ENCODE peak calls at places on chromosomes 2 and 18, in nine cellular contexts. One of them, this sample, is unnamed.

GRCh38 chr2:30178618-30179404 is 32.0 kb downstream of the YPEL5 start:
- DNase-seq in HCT116: no peak
- DNase-seq in neural progenitor cell: no peak
- DNase-seq in GM23248: peak
- DNase-seq in MM.1S: no peak
- DNase-seq in PC-3: no peak
- DNase-seq in GM23338: no peak
- DNase-seq in hepatocyte: peak
- DNase-seq in SK-N-SH: peak
- DNase-seq in this sample: no peak

GRCh38 chr2:24672589-24672988 is 120.6 kb downstream of the PTRHD1 start:
- DNase-seq in HCT116: no peak
- DNase-seq in neural progenitor cell: no peak
- DNase-seq in GM23248: no peak
- DNase-seq in MM.1S: no peak
- DNase-seq in PC-3: no peak
- DNase-seq in GM23338: no peak
- DNase-seq in hepatocyte: no peak
- DNase-seq in SK-N-SH: no peak
- DNase-seq in this sample: no peak

GRCh38 chr2:47485177-47485576 is 82.2 kb downstream of the MSH2 start:
- DNase-seq in HCT116: no peak
- DNase-seq in neural progenitor cell: no peak
- DNase-seq in GM23248: no peak
- DNase-seq in MM.1S: no peak
- DNase-seq in PC-3: no peak
- DNase-seq in GM23338: no peak
- DNase-seq in hepatocyte: no peak
- DNase-seq in SK-N-SH: no peak
- DNase-seq in this sample: no peak

GRCh38 chr2:46387292-46387691 is 90.1 kb downstream of the EPAS1 start:
- DNase-seq in HCT116: no peak
- DNase-seq in neural progenitor cell: no peak
- DNase-seq in GM23248: no peak
- DNase-seq in MM.1S: peak
- DNase-seq in PC-3: no peak
- DNase-seq in GM23338: no peak
- DNase-seq in hepatocyte: no peak
- DNase-seq in SK-N-SH: no peak
- DNase-seq in this sample: no peak

GRCh38 chr2:106956879-106957278 is 70.9 kb upstream of the ST6GAL2 start:
- DNase-seq in HCT116: no peak
- DNase-seq in neural progenitor cell: no peak
- DNase-seq in GM23248: peak
- DNase-seq in MM.1S: no peak
- DNase-seq in PC-3: peak
- DNase-seq in GM23338: peak
- DNase-seq in hepatocyte: peak
- DNase-seq in SK-N-SH: peak
- DNase-seq in this sample: no peak

GRCh38 chr2:61357681-61358080 is 113.2 kb downstream of the USP34 start:
- DNase-seq in HCT116: no peak
- DNase-seq in neural progenitor cell: no peak
- DNase-seq in GM23248: no peak
- DNase-seq in MM.1S: no peak
- DNase-seq in PC-3: no peak
- DNase-seq in GM23338: no peak
- DNase-seq in hepatocyte: no peak
- DNase-seq in SK-N-SH: no peak
- DNase-seq in this sample: no peak

GRCh38 chr18:74836296-74837139 is 238.8 kb downstream of the ZNF407 start:
- DNase-seq in HCT116: no peak
- DNase-seq in neural progenitor cell: peak
- DNase-seq in GM23248: peak
- DNase-seq in MM.1S: no peak
- DNase-seq in PC-3: peak
- DNase-seq in GM23338: peak
- DNase-seq in hepatocyte: peak
- DNase-seq in SK-N-SH: peak
- DNase-seq in this sample: no peak

GRCh38 chr2:206863196-206863595 is 76.1 kb upstream of the CPO start:
- DNase-seq in HCT116: no peak
- DNase-seq in neural progenitor cell: no peak
- DNase-seq in GM23248: no peak
- DNase-seq in MM.1S: no peak
- DNase-seq in PC-3: no peak
- DNase-seq in GM23338: no peak
- DNase-seq in hepatocyte: no peak
- DNase-seq in SK-N-SH: no peak
- DNase-seq in this sample: no peak

GRCh38 chr2:125313806-125314205 is 1288.7 kb downstream of the CNTNAP5 start:
- DNase-seq in HCT116: no peak
- DNase-seq in neural progenitor cell: peak
- DNase-seq in GM23248: no peak
- DNase-seq in MM.1S: peak
- DNase-seq in PC-3: no peak
- DNase-seq in GM23338: peak
- DNase-seq in hepatocyte: no peak
- DNase-seq in SK-N-SH: no peak
- DNase-seq in this sample: no peak

GRCh38 chr2:24304098-24304497 is 56.2 kb downstream of the ITSN2 start:
- DNase-seq in HCT116: no peak
- DNase-seq in neural progenitor cell: peak
- DNase-seq in GM23248: peak
- DNase-seq in MM.1S: no peak
- DNase-seq in PC-3: no peak
- DNase-seq in GM23338: peak
- DNase-seq in hepatocyte: peak
- DNase-seq in SK-N-SH: no peak
- DNase-seq in this sample: no peak

GRCh38 chr2:4110273-4110672 is 406.9 kb downstream of the DCDC2C start:
- DNase-seq in HCT116: no peak
- DNase-seq in neural progenitor cell: no peak
- DNase-seq in GM23248: no peak
- DNase-seq in MM.1S: no peak
- DNase-seq in PC-3: no peak
- DNase-seq in GM23338: no peak
- DNase-seq in hepatocyte: no peak
- DNase-seq in SK-N-SH: no peak
- DNase-seq in this sample: no peak

GRCh38 chr18:6836331-6836730 is 106.8 kb downstream of the ARHGAP28 start:
- DNase-seq in HCT116: no peak
- DNase-seq in neural progenitor cell: no peak
- DNase-seq in GM23248: no peak
- DNase-seq in MM.1S: no peak
- DNase-seq in PC-3: peak
- DNase-seq in GM23338: no peak
- DNase-seq in hepatocyte: no peak
- DNase-seq in SK-N-SH: no peak
- DNase-seq in this sample: no peak

GRCh38 chr2:207892676-207893402 is 123.1 kb upstream of the FZD5 start:
- DNase-seq in HCT116: no peak
- DNase-seq in neural progenitor cell: peak
- DNase-seq in GM23248: peak
- DNase-seq in MM.1S: no peak
- DNase-seq in PC-3: no peak
- DNase-seq in GM23338: no peak
- DNase-seq in hepatocyte: no peak
- DNase-seq in SK-N-SH: no peak
- DNase-seq in this sample: no peak

GRCh38 chr2:229572434-229573338 is 141.7 kb downstream of the DNER start:
- DNase-seq in HCT116: no peak
- DNase-seq in neural progenitor cell: no peak
- DNase-seq in GM23248: peak
- DNase-seq in MM.1S: no peak
- DNase-seq in PC-3: no peak
- DNase-seq in GM23338: no peak
- DNase-seq in hepatocyte: no peak
- DNase-seq in SK-N-SH: peak
- DNase-seq in this sample: no peak

GRCh38 chr2:75466708-75467311 is 93.9 kb downstream of the EVA1A start:
- DNase-seq in HCT116: peak
- DNase-seq in neural progenitor cell: peak
- DNase-seq in GM23248: peak
- DNase-seq in MM.1S: no peak
- DNase-seq in PC-3: peak
- DNase-seq in GM23338: peak
- DNase-seq in hepatocyte: peak
- DNase-seq in SK-N-SH: peak
- DNase-seq in this sample: peak

DNA sequence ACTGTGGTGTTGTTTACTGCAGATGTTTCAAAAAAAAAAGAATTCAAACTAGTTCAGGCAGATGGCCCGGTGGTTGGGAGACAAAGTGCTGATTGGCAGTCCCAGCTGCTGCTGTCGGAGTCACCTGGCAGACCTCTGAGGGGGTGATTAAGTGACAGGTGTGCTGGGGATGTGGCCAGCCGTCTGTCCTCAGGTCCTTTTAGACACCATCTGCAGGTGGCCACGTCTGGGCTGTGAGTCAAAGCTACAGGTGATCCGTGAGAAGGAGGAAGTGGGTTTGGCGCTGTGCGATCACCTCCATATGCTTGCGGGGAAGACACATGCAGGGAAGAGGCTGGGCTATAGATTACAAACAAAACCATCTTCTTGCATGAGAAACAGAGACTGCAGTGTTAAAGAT is 88.1 kb downstream of the LYPD1 start:
- DNase-seq in HCT116: no peak
- DNase-seq in neural progenitor cell: no peak
- DNase-seq in GM23248: no peak
- DNase-seq in MM.1S: peak
- DNase-seq in PC-3: peak
- DNase-seq in GM23338: no peak
- DNase-seq in hepatocyte: no peak
- DNase-seq in SK-N-SH: no peak
- DNase-seq in this sample: peak
- TF ChIP-seq EZH2phosphoT487 in HCT116: no peak
- TF ChIP-seq EZH2phosphoT487 in neural progenitor cell: no peak
- TF ChIP-seq EZH2phosphoT487 in GM23248: no peak
- TF ChIP-seq EZH2phosphoT487 in MM.1S: no peak
- TF ChIP-seq EZH2phosphoT487 in PC-3: no peak
- TF ChIP-seq EZH2phosphoT487 in GM23338: no peak
- TF ChIP-seq EZH2phosphoT487 in hepatocyte: no peak
- TF ChIP-seq EZH2phosphoT487 in SK-N-SH: no peak
- TF ChIP-seq EZH2phosphoT487 in this sample: no peak

GRCh38 chr2:170717599-170717963 is 2.4 kb downstream of the SP5 start:
- DNase-seq in HCT116: no peak
- DNase-seq in neural progenitor cell: no peak
- DNase-seq in GM23248: no peak
- DNase-seq in MM.1S: no peak
- DNase-seq in PC-3: no peak
- DNase-seq in GM23338: no peak
- DNase-seq in hepatocyte: no peak
- DNase-seq in SK-N-SH: no peak
- DNase-seq in this sample: no peak
- H3K4me3 ChIP-seq in HCT116: no peak
- H3K4me3 ChIP-seq in neural progenitor cell: peak
- H3K4me3 ChIP-seq in GM23248: no peak
- H3K4me3 ChIP-seq in MM.1S: no peak
- H3K4me3 ChIP-seq in PC-3: no peak
- H3K4me3 ChIP-seq in GM23338: peak
- H3K4me3 ChIP-seq in hepatocyte: no peak
- H3K4me3 ChIP-seq in SK-N-SH: no peak
- H3K4me3 ChIP-seq in this sample: no peak

GRCh38 chr2:96885432-96886137 is 15.7 kb upstream of the SEMA4C start:
- DNase-seq in HCT116: no peak
- DNase-seq in neural progenitor cell: no peak
- DNase-seq in GM23248: no peak
- DNase-seq in MM.1S: no peak
- DNase-seq in PC-3: no peak
- DNase-seq in GM23338: no peak
- DNase-seq in hepatocyte: no peak
- DNase-seq in SK-N-SH: no peak
- DNase-seq in this sample: no peak

GRCh38 chr2:96890252-96890651 is 20.4 kb upstream of the SEMA4C start:
- DNase-seq in HCT116: no peak
- DNase-seq in neural progenitor cell: peak
- DNase-seq in GM23248: no peak
- DNase-seq in MM.1S: no peak
- DNase-seq in PC-3: no peak
- DNase-seq in GM23338: no peak
- DNase-seq in hepatocyte: no peak
- DNase-seq in SK-N-SH: no peak
- DNase-seq in this sample: no peak

GRCh38 chr2:96888082-96889011 is 18.5 kb upstream of the SEMA4C start:
- DNase-seq in HCT116: no peak
- DNase-seq in neural progenitor cell: no peak
- DNase-seq in GM23248: no peak
- DNase-seq in MM.1S: no peak
- DNase-seq in PC-3: peak
- DNase-seq in GM23338: no peak
- DNase-seq in hepatocyte: peak
- DNase-seq in SK-N-SH: no peak
- DNase-seq in this sample: no peak

GRCh38 chr2:96884299-96885156 is 14.6 kb upstream of the SEMA4C start:
- DNase-seq in HCT116: no peak
- DNase-seq in neural progenitor cell: no peak
- DNase-seq in GM23248: no peak
- DNase-seq in MM.1S: no peak
- DNase-seq in PC-3: peak
- DNase-seq in GM23338: no peak
- DNase-seq in hepatocyte: no peak
- DNase-seq in SK-N-SH: no peak
- DNase-seq in this sample: no peak

GRCh38 chr2:96887419-96888081 is 17.7 kb upstream of the SEMA4C start:
- DNase-seq in HCT116: no peak
- DNase-seq in neural progenitor cell: peak
- DNase-seq in GM23248: peak
- DNase-seq in MM.1S: no peak
- DNase-seq in PC-3: peak
- DNase-seq in GM23338: no peak
- DNase-seq in hepatocyte: peak
- DNase-seq in SK-N-SH: no peak
- DNase-seq in this sample: no peak
- TF ChIP-seq EZH2phosphoT487 in HCT116: no peak
- TF ChIP-seq EZH2phosphoT487 in neural progenitor cell: no peak
- TF ChIP-seq EZH2phosphoT487 in GM23248: no peak
- TF ChIP-seq EZH2phosphoT487 in MM.1S: no peak
- TF ChIP-seq EZH2phosphoT487 in PC-3: no peak
- TF ChIP-seq EZH2phosphoT487 in GM23338: no peak
- TF ChIP-seq EZH2phosphoT487 in hepatocyte: no peak
- TF ChIP-seq EZH2phosphoT487 in SK-N-SH: no peak
- TF ChIP-seq EZH2phosphoT487 in this sample: no peak

DNA sequence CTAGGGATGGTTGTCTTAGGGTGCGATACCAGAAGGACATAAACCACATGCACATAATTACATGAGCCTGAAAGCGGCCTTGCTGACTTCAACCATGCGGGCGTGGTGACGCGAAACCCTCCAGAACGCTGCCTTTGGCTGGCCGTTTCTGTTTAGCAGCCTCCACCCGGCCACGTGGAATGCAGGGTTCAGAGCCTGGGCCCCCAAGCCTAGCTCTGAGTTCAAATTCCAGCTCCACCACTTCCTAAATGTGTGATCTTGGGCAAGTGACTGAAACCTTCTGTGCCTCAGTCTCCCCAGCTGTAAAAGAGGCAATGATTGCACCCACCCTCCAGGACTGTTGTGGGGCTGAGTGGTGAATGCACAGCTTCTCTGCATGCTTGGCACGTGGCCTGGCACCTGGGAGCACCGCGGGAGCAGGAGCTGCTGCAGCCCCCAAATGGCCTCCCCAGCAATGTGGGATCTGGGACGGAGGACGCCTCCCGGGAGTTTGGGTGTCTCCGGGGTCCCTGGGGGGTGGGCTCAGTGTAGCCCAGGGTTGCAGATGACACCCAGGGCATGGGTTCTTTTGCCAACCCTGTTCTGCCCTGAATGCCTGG is 1.5 kb downstream of the KLHL30 start:
- DNase-seq in HCT116: no peak
- DNase-seq in neural progenitor cell: no peak
- DNase-seq in GM23248: no peak
- DNase-seq in MM.1S: no peak
- DNase-seq in PC-3: no peak
- DNase-seq in GM23338: no peak
- DNase-seq in hepatocyte: no peak
- DNase-seq in SK-N-SH: no peak
- DNase-seq in this sample: no peak
- H3K4me3 ChIP-seq in HCT116: no peak
- H3K4me3 ChIP-seq in neural progenitor cell: no peak
- H3K4me3 ChIP-seq in GM23248: no peak
- H3K4me3 ChIP-seq in MM.1S: peak
- H3K4me3 ChIP-seq in PC-3: no peak
- H3K4me3 ChIP-seq in GM23338: no peak
- H3K4me3 ChIP-seq in hepatocyte: no peak
- H3K4me3 ChIP-seq in SK-N-SH: no peak
- H3K4me3 ChIP-seq in this sample: no peak